ENCODE peak calls at places on chromosome 21, in five cellular contexts. Z is fibroblast of lung, I is K562, Q is neuronal stem cell, D is endothelial cell of umbilical vein. V is an unnamed sample.

GRCh38 chr21:45590246-45590725 is 48.0 kb upstream of the SLC19A1 start:
- DNase-seq in D (peak; percentile 30), Z (peak; percentile 34), Q (no peak), I (peak; percentile 97), V (peak; percentile 76)

GRCh38 chr21:31176725-31177124 is 138.4 kb upstream of the KRTAP19-8 start:
- DNase-seq in D (no peak), Q (no peak), I (no peak), Z (peak; percentile 64), V (no peak)

GRCh38 chr21:33490991-33491372 is 534 bp downstream of the DNAJC28 start:
- DNase-seq in Q (no peak), I (no peak), Z (peak; percentile 6), D (peak; percentile 11), V (peak; percentile 13)

GRCh38 chr21:44550807-44551206 is 498 bp downstream of the KRTAP10-2 start:
- DNase-seq in Q (no peak), I (no peak), D (no peak), Z (peak; percentile 3), V (no peak)

GRCh38 chr21:21175798-21176334 is 177.7 kb downstream of the NCAM2 start:
- DNase-seq in Q (no peak), D (no peak), Z (no peak), I (no peak), V (no peak)

GRCh38 chr21:37767984-37768383 is 148.3 kb downstream of the KCNJ6 start:
- DNase-seq in Q (no peak), D (no peak), Z (peak; percentile 36), I (no peak), V (no peak)

GRCh38 chr21:34881894-34882371 is 167.2 kb downstream of the RUNX1 start:
- DNase-seq in Q (no peak), D (peak; percentile 83), I (no peak), Z (peak; percentile 91), V (no peak)

GRCh38 chr21:44846485-44847260 is 26.8 kb downstream of the PTTG1IP start:
- DNase-seq in I (peak; percentile 53), D (no peak), Q (no peak), Z (peak; percentile 64), V (peak; percentile 45)

GRCh38 chr21:26788783-26789182 is 56.4 kb downstream of the ADAMTS1 start:
- DNase-seq in Q (no peak), D (peak; percentile 7), I (no peak), Z (no peak), V (no peak)

GRCh38 chr21:34570315-34570714 is 44.6 kb downstream of the RCAN1 start:
- DNase-seq in I (no peak), D (no peak), Q (no peak), Z (no peak), V (no peak)

GRCh38 chr21:26124896-26125295 is 45.7 kb downstream of the APP start:
- DNase-seq in Z (no peak), Q (no peak), I (no peak), D (no peak), V (no peak)

GRCh38 chr21:46570119-46570518 is 34.8 kb downstream of the S100B start:
- DNase-seq in I (no peak), Q (no peak), Z (no peak), D (no peak), V (no peak)

GRCh38 chr21:44802396-44803153 is 955 bp upstream of the UBE2G2 start:
- DNase-seq in Q (no peak), I (peak; percentile 64), D (no peak), Z (no peak), V (peak; percentile 33)

GRCh38 chr21:40425981-40426380 is 421.0 kb downstream of the DSCAM start:
- DNase-seq in Q (no peak), D (no peak), I (no peak), Z (no peak), V (no peak)

GRCh38 chr21:44868707-44869106 is 4.8 kb downstream of the PTTG1IP start:
- DNase-seq in Q (no peak), Z (no peak), D (no peak), I (no peak), V (no peak)

GRCh38 chr21:45724345-45724961 is 80.9 kb downstream of the PCBP3 start:
- DNase-seq in I (no peak), Z (no peak), Q (no peak), D (no peak), V (no peak)

GRCh38 chr21:17387030-17387617 is 125.7 kb upstream of the CXADR start:
- DNase-seq in Z (peak; percentile 38), I (peak; percentile 41), D (peak; percentile 67), Q (peak; percentile 61), V (peak; percentile 86)

GRCh38 chr21:31429500-31429899 is 85.4 kb upstream of the TIAM1 start:
- DNase-seq in Z (no peak), D (no peak), I (no peak), Q (no peak), V (no peak)

GRCh38 chr21:44955803-44956175 is 16.0 kb downstream of the SLX9 start:
- DNase-seq in Q (no peak), Z (no peak), D (peak; percentile 15), I (no peak), V (no peak)

GRCh38 chr21:40839551-40839950 is 7.4 kb downstream of the DSCAM start:
- DNase-seq in I (no peak), D (no peak), Q (no peak), Z (peak; percentile 42), V (no peak)

GRCh38 chr21:44761011-44761729 is 40.5 kb downstream of the UBE2G2 start:
- DNase-seq in Z (no peak), Q (no peak), D (no peak), I (no peak), V (peak; percentile 59)

GRCh38 chr21:36791695-36792451 is 93.0 kb downstream of the SIM2 start:
- DNase-seq in I (no peak), Z (no peak), D (no peak), Q (peak; percentile 18), V (no peak)

GRCh38 chr21:32351428-32351827 is 41.4 kb downstream of the URB1 start:
- DNase-seq in I (no peak), Z (no peak), Q (no peak), D (no peak), V (no peak)

DNA sequence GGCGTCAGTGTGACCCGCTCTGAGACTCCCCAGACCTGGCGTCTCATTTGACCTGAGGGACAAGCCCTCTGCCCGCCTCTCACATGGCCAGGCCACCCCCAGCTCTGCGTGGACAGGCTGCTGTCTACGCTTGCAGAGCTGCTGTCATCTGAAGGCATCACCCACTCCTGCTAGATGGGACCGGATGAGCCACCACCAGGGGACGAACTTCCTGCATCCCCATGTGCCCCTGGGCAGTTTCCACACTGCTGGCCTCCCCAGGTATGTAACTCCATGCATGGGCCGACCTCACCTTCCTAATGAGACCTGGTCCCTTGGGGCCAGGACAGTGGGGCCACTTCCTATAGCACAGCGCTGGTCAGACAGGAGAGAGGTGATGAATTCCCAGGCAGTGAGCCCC is 121.5 kb downstream of the PSMG1 start:
- DNase-seq in Z (no peak), Q (no peak), I (no peak), D (no peak), V (no peak)
- H3K27ac ChIP-seq in Z (no peak overlapping the region), Q (no peak overlapping the region), I (no peak overlapping the region), D (no peak overlapping the region), V (no peak overlapping the region)

DNA sequence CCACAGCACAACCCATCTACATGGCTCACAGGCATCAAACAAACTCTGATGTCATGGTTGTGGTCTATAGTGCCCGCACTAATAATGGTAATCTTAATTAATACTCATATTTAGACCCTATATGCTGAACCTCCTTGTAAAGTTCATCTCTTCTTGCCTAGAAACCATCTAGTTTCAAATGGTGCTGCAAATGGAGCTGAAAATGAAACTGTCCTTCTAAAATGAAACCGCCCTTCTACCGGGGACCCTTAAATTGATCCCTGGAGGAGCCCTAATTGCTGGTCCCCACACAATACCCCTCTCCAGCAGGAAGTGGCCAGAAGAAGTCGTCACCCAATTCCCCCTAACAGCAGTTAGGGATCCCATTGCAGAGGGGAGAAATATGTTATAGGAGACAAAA is 612.6 kb downstream of the MRPL39 start:
- DNase-seq in Q (no peak), Z (no peak), I (no peak), D (no peak), V (no peak)
- H2AFZ ChIP-seq in Q (no peak overlapping the region), Z (no peak overlapping the region), I (no peak overlapping the region), D (no peak overlapping the region), V (no peak overlapping the region)

DNA sequence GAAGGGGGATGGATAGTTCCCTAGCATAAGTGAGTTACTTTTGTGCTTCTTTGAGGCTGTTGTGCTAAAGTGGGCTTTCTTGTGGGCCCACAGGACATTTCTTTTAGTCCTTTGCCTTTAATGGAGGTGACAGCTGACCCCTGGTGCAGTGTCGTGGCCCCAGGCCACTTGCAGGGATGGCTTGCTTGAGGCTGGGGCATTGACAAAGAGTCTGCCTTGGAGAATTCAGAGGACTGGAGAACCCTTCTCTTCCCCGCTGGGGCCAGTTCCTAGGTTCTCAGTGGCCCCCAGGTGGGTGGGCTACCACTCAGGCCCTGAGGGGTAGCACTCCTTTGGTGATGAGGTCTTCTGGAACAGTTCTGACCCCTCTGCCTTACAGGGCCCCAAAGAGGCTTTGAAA is 12.8 kb downstream of the ABCG1 start:
- DNase-seq in I (no peak), Q (no peak), Z (no peak), D (no peak), V (no peak)
- H3K4me1 ChIP-seq in I (peaks cover 17% of the 10 kb centered on the region), Q (peaks cover 5% of the 10 kb centered on the region), Z (peaks cover 17% of the 10 kb centered on the region), D (peaks cover 37% of the 10 kb centered on the region), V (peaks cover 55% of the 10 kb centered on the region)

GRCh38 chr21:42473495-42474042 is 22.5 kb downstream of the RSPH1 start:
- DNase-seq in D (no peak), I (no peak), Z (no peak), Q (no peak), V (no peak)
- H3K27ac ChIP-seq in D (no peak overlapping the region), I (no peak overlapping the region), Z (no peak overlapping the region), Q (no peak overlapping the region), V (peak overlapping the region; percentile 81)

DNA sequence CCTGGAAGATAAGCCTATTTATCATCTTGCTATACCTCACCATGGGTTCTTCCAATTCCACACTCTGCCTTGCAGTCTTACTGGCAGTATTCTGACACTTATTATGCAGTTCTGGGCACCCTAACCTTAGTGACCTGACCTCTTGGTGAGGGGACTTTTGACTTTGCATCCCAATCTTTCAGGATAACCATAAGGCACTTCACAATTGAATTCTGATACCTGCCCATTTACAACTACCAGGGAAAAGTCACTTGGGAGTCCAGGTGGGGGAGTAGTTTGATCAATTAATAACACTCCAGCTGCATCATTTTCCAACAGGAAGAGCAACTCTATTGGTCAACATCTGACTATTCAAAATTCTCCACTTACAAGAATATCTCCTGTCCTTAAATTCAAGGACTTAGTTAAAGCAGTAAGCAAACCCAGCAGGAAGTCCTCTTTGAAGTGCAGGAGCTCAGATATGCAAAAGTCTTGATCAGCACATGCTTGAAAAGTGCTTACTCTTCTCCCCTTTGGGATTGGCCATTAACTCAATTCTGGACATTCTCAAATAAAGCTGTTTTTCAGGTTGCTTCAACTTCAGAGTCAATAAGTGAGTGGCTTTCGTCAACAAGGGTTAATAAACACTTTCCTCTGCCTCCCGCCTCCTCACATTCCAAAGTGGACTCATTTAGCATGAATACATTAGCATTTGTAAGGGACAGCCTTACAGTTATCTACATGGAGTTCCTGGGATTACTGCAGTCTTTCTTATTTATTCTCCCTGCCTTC is 177.4 kb upstream of the NRIP1 start:
- DNase-seq in I (no peak), Q (no peak), D (peak; percentile 15), Z (peak; percentile 29), V (no peak)
- H2AFZ ChIP-seq in I (peak overlapping the region; percentile 1), Q (peak overlapping the region; percentile 14), D (no peak overlapping the region), Z (no peak overlapping the region), V (no peak overlapping the region)

V was measured in hepatocyte.